ENCODE peak calls at places on chromosomes 11 and 22, in six cellular contexts. I is nephron progenitor cell, Q is GM12865, U is HFF-Myc, P is fibroblast of mammary gland, J is fibroblast of lung. L is an unnamed sample.

GRCh38 chr22:39717099-39717498 is 146.5 kb downstream of the CACNA1I start:
- DNase-seq in I (no peak), Q (no peak), U (no peak), P (no peak), J (no peak), L (no peak)

GRCh38 chr11:10413268-10413667 is 41.8 kb upstream of the AMPD3 start:
- DNase-seq in I (no peak), Q (peak; percentile 72), U (no peak), P (no peak), J (peak; percentile 26), L (peak; percentile 22)

GRCh38 chr22:31247726-31248125 is 35.6 kb downstream of the LIMK2 start:
- DNase-seq in I (no peak), Q (no peak), U (no peak), P (no peak), J (no peak), L (no peak)

GRCh38 chr11:10318527-10318802 is 13.6 kb downstream of the ADM start:
- DNase-seq in I (no peak), Q (peak; percentile 10), U (no peak), P (no peak), J (no peak), L (no peak)

GRCh38 chr11:130051077-130051476 is 18.6 kb upstream of the APLP2 start:
- DNase-seq in I (no peak), Q (no peak), U (no peak), P (peak; percentile 63), J (no peak), L (peak; percentile 53)

GRCh38 chr11:94934362-94934761 is 39.0 kb downstream of the CWC15 start:
- DNase-seq in I (peak; percentile 6), Q (no peak), U (peak; percentile 61), P (peak; percentile 72), J (peak; percentile 54), L (peak; percentile 65)

GRCh38 chr22:47337161-47337621 is 574.7 kb downstream of the TBC1D22A start:
- DNase-seq in I (no peak), Q (no peak), U (peak; percentile 39), P (peak; percentile 47), J (peak; percentile 92), L (peak; percentile 87)

GRCh38 chr11:14384338-14384737 is 25.4 kb upstream of the RRAS2 start:
- DNase-seq in I (no peak), Q (no peak), U (no peak), P (peak; percentile 92), J (peak; percentile 94), L (peak; percentile 81)

GRCh38 chr11:124758355-124759267 is 3.5 kb downstream of the ESAM start:
- DNase-seq in I (peak; percentile 84), Q (peak; percentile 73), U (no peak), P (peak; percentile 56), J (peak; percentile 61), L (peak; percentile 44)

GRCh38 chr11:70243912-70244652 is 26.4 kb upstream of the PPFIA1 start:
- DNase-seq in I (no peak), Q (no peak), U (no peak), P (peak; percentile 60), J (no peak), L (no peak)

DNA sequence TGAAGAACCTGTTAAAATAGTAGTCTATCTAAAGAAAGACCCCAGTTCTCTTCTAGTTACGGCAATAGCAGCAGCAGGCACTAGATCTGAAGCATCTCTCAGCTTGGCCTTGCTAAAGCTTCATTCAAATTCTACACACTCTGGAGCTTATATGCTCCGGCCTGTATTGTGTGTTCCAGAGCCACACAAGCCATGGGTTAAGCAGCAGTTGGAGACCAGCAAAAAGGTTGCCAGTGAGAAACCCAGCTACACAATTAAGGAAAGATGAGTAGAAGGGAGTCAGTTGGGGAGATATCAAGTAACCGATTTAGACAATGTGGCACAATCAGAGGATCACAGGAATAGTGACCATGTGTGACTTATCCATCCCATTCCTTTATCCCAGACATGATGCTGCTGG is 41.1 kb downstream of the PAX6 start:
- DNase-seq in I (no peak), Q (no peak), U (no peak), P (no peak), J (no peak), L (no peak)
- TF ChIP-seq CTCF in I (no peak), Q (no peak), U (no peak), P (no peak), J (no peak), L (no peak)

DNA sequence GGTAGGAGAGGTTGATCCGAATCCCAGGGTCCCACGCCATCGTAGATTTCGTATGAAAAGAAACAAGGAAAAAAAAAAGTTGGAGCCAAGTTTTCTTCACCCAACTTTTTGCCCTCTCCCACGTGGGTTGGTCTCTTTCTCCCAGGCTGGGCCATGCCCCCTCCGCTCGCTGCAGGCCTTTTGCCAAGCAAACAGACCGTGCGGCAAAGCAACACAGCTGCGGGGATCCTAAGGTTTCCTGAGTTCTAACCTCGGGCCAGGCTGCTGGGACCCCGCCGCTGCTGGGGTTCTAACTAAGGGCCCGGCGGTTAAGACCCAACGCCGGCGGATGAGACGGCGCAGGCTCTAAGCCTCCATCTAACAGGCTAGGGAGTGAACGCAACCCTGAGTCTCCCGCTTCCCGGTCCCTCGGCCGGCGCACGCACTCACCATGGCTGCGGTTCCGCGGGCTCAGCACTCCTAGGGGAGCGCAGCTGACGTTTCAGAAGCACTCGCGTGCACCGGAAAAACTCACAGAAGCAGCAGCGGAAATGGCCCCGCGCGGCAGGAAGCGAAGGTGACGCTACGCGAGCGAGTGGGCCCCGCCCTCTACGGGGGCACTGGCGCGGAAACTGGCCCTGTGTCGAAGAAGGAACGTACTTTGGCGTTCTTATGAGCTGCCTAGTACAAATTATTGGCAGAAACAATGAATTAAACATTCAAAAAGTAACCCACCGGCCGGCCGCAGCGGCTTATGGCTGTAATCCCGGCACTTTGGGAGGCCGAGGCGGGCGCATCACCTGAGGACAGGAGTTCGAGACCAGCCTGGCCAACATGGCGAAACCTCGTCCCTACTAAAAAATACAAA is at the start of gene SNU13:
- DNase-seq in I (peak; percentile 90), Q (peak; percentile 95), U (no peak), P (peak; percentile 88), J (peak; percentile 91), L (peak; percentile 92)
- TF ChIP-seq CTCF in I (no peak), Q (no peak), U (no peak), P (no peak), J (no peak), L (peak; percentile 4)

GRCh38 chr11:396511-396947 is 2.5 kb downstream of the PKP3 start:
- DNase-seq in I (no peak), Q (no peak), U (no peak), P (peak; percentile 37), J (peak; percentile 33), L (no peak)
- TF ChIP-seq CTCF in I (no peak), Q (no peak), U (peak; percentile 23), P (peak; percentile 26), J (peak; percentile 11), L (peak; percentile 27)

GRCh38 chr11:114199051-114199450 is 97.1 kb upstream of the NNMT start:
- DNase-seq in I (no peak), Q (no peak), U (no peak), P (no peak), J (no peak), L (no peak)

GRCh38 chr11:114193730-114194674 is 102.2 kb upstream of the NNMT start:
- DNase-seq in I (no peak), Q (no peak), U (no peak), P (peak; percentile 49), J (peak; percentile 77), L (no peak)

GRCh38 chr11:114196994-114197702 is 99.1 kb upstream of the NNMT start:
- DNase-seq in I (no peak), Q (no peak), U (no peak), P (peak; percentile 61), J (peak; percentile 44), L (no peak)

GRCh38 chr11:114197799-114198500 is 98.2 kb upstream of the NNMT start:
- DNase-seq in I (no peak), Q (no peak), U (peak; percentile 31), P (peak; percentile 100), J (peak; percentile 100), L (peak; percentile 71)

GRCh38 chr11:114195981-114196731 is 100.0 kb upstream of the NNMT start:
- DNase-seq in I (no peak), Q (no peak), U (no peak), P (peak; percentile 52), J (no peak), L (no peak)
- TF ChIP-seq CTCF in I (no peak), Q (no peak), U (no peak), P (no peak), J (no peak), L (no peak)

GRCh38 chr11:22625448-22626287 is at the start of gene FANCF:
- DNase-seq in I (peak; percentile 85), Q (peak; percentile 100), U (peak; percentile 100), P (peak; percentile 99), J (peak; percentile 100), L (peak; percentile 99)

GRCh38 chr11:22627421-22627820 is 1.8 kb upstream of the FANCF start:
- DNase-seq in I (no peak), Q (no peak), U (no peak), P (no peak), J (no peak), L (no peak)

GRCh38 chr11:22626573-22627239 is 1.1 kb upstream of the FANCF start:
- DNase-seq in I (no peak), Q (peak; percentile 2), U (no peak), P (no peak), J (no peak), L (no peak)

DNA sequence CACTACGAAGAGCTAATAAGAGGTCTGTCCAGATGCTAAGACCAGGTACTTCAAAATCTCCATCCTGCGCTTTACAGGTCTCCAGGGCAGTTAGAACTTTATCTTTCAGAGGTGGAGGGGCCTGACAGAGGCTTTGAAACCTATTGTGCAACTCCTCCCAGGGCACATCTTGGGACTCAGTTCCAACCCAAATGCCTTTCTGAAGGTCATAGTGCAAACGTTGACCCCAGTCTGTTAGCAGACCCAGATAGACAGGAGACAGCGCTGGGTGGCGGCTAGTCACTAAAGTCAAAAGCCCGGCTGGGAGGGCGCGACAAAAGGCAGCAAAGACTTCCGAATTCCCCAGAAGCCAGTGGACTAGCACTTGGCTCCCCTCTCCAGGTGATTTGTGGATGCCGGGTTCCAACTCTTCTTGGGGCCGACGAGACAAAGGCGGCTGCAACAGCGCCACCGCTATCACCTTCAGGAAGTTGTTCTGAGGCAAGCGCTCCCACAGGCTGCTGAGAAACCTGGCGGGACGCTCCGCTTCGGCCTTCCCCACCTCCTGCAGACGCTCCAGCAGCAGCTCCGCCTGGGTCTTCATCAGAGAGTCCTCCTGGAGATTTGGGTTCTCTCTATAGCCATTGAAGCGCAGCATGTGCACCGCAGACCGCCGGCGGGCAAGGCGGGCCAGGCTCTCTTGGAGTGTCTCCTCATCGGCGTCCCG is 728 bp downstream of the FANCF start:
- DNase-seq in I (peak; percentile 67), Q (peak; percentile 88), U (peak; percentile 24), P (peak; percentile 57), J (peak; percentile 63), L (peak; percentile 60)
- TF ChIP-seq CTCF in I (peak; percentile 18), Q (peak; percentile 62), U (peak; percentile 49), P (peak; percentile 46), J (peak; percentile 40), L (peak; percentile 39)

DNA sequence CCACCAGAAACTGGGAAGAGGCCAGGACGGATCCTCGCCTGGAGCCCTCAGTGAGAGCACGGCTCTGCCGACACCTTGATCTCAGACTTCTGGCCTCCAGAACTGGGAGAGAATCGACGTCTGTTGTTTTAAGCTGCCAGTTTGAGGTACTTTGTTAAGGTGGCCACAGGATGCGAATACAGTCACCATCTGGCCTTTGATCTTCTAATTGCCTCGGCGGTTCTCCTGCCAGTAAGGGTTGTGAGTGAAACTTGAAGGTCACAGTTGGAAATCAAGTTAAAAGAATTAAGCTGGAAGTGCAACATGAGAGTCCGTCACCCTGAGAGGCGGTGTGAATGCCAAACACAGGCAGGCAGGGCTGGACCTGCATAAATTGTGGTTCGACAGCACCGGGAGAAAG is 27.9 kb downstream of the PARVB start:
- DNase-seq in I (no peak), Q (no peak), U (no peak), P (no peak), J (no peak), L (no peak)
- TF ChIP-seq CTCF in I (no peak), Q (no peak), U (no peak), P (no peak), J (no peak), L (no peak)

GRCh38 chr11:64878494-64879225 is at the start of gene EHD1:
- DNase-seq in I (peak; percentile 100), Q (peak; percentile 100), U (peak; percentile 89), P (peak; percentile 94), J (peak; percentile 97), L (peak; percentile 96)
- TF ChIP-seq CTCF in I (peak; percentile 21), Q (peak; percentile 64), U (peak; percentile 53), P (no peak), J (peak; percentile 37), L (peak; percentile 80)